ENCODE peak calls at places on chromosomes 13 and 19, in nine cellular contexts. One of them, this sample, is unnamed.

GRCh38 chr13:21371011-21371410 is 88.1 kb downstream of the ZDHHC20 start:
- DNase-seq in SK-N-SH: no peak
- DNase-seq in endothelial cell: no peak
- DNase-seq in heart left ventricle: no peak
- DNase-seq in foreskin fibroblast: peak
- DNase-seq in omental fat pad: no peak
- DNase-seq in colonic mucosa: no peak
- DNase-seq in Caco-2: no peak
- DNase-seq in fibroblast of the aortic adventitia: no peak
- DNase-seq in this sample: peak

GRCh38 chr13:110462091-110462490 is 99.4 kb downstream of the RAB20 start:
- DNase-seq in SK-N-SH: no peak
- DNase-seq in endothelial cell: no peak
- DNase-seq in heart left ventricle: no peak
- DNase-seq in foreskin fibroblast: no peak
- DNase-seq in omental fat pad: no peak
- DNase-seq in colonic mucosa: no peak
- DNase-seq in Caco-2: no peak
- DNase-seq in fibroblast of the aortic adventitia: no peak
- DNase-seq in this sample: no peak

GRCh38 chr19:33505168-33505567 is 16.4 kb downstream of the PEPD start:
- DNase-seq in SK-N-SH: no peak
- DNase-seq in endothelial cell: no peak
- DNase-seq in heart left ventricle: no peak
- DNase-seq in foreskin fibroblast: peak
- DNase-seq in omental fat pad: no peak
- DNase-seq in colonic mucosa: no peak
- DNase-seq in Caco-2: no peak
- DNase-seq in fibroblast of the aortic adventitia: no peak
- DNase-seq in this sample: no peak

GRCh38 chr13:47066261-47066660 is 169.4 kb upstream of the HTR2A start:
- DNase-seq in SK-N-SH: no peak
- DNase-seq in endothelial cell: no peak
- DNase-seq in heart left ventricle: no peak
- DNase-seq in foreskin fibroblast: no peak
- DNase-seq in omental fat pad: no peak
- DNase-seq in colonic mucosa: no peak
- DNase-seq in Caco-2: no peak
- DNase-seq in fibroblast of the aortic adventitia: peak
- DNase-seq in this sample: peak

GRCh38 chr19:13554506-13555235 is 48.4 kb upstream of the CACNA1A start:
- DNase-seq in SK-N-SH: no peak
- DNase-seq in endothelial cell: no peak
- DNase-seq in heart left ventricle: no peak
- DNase-seq in foreskin fibroblast: no peak
- DNase-seq in omental fat pad: no peak
- DNase-seq in colonic mucosa: no peak
- DNase-seq in Caco-2: no peak
- DNase-seq in fibroblast of the aortic adventitia: no peak
- DNase-seq in this sample: no peak

GRCh38 chr19:57096640-57097361 is 23.0 kb upstream of the USP29 start:
- DNase-seq in SK-N-SH: no peak
- DNase-seq in endothelial cell: no peak
- DNase-seq in heart left ventricle: no peak
- DNase-seq in foreskin fibroblast: no peak
- DNase-seq in omental fat pad: no peak
- DNase-seq in colonic mucosa: no peak
- DNase-seq in Caco-2: no peak
- DNase-seq in fibroblast of the aortic adventitia: no peak
- DNase-seq in this sample: peak

GRCh38 chr19:43715776-43716175 is at the start of gene IRGC:
- DNase-seq in SK-N-SH: no peak
- DNase-seq in endothelial cell: no peak
- DNase-seq in heart left ventricle: no peak
- DNase-seq in foreskin fibroblast: no peak
- DNase-seq in omental fat pad: no peak
- DNase-seq in colonic mucosa: no peak
- DNase-seq in Caco-2: no peak
- DNase-seq in fibroblast of the aortic adventitia: no peak
- DNase-seq in this sample: no peak

GRCh38 chr13:98570929-98571372 is 6.0 kb downstream of the STK24 start:
- DNase-seq in SK-N-SH: no peak
- DNase-seq in endothelial cell: no peak
- DNase-seq in heart left ventricle: no peak
- DNase-seq in foreskin fibroblast: no peak
- DNase-seq in omental fat pad: no peak
- DNase-seq in colonic mucosa: peak
- DNase-seq in Caco-2: no peak
- DNase-seq in fibroblast of the aortic adventitia: no peak
- DNase-seq in this sample: no peak

GRCh38 chr19:51687791-51688664 is 5.1 kb upstream of the SPACA6 start:
- DNase-seq in SK-N-SH: peak
- DNase-seq in endothelial cell: peak
- DNase-seq in heart left ventricle: peak
- DNase-seq in foreskin fibroblast: peak
- DNase-seq in omental fat pad: no peak
- DNase-seq in colonic mucosa: peak
- DNase-seq in Caco-2: peak
- DNase-seq in fibroblast of the aortic adventitia: peak
- DNase-seq in this sample: peak

GRCh38 chr19:30784850-30785459 is 412.8 kb downstream of the ZNF536 start:
- DNase-seq in SK-N-SH: no peak
- DNase-seq in endothelial cell: peak
- DNase-seq in heart left ventricle: peak
- DNase-seq in foreskin fibroblast: peak
- DNase-seq in omental fat pad: no peak
- DNase-seq in colonic mucosa: peak
- DNase-seq in Caco-2: peak
- DNase-seq in fibroblast of the aortic adventitia: peak
- DNase-seq in this sample: peak

GRCh38 chr19:29741226-29741625 is 26.2 kb upstream of the C19orf12 start:
- DNase-seq in SK-N-SH: no peak
- DNase-seq in endothelial cell: no peak
- DNase-seq in heart left ventricle: no peak
- DNase-seq in foreskin fibroblast: no peak
- DNase-seq in omental fat pad: no peak
- DNase-seq in colonic mucosa: no peak
- DNase-seq in Caco-2: no peak
- DNase-seq in fibroblast of the aortic adventitia: no peak
- DNase-seq in this sample: no peak

GRCh38 chr19:44800461-44800860 is 8.4 kb upstream of the BCAM start:
- DNase-seq in SK-N-SH: peak
- DNase-seq in endothelial cell: peak
- DNase-seq in heart left ventricle: peak
- DNase-seq in foreskin fibroblast: peak
- DNase-seq in omental fat pad: peak
- DNase-seq in colonic mucosa: peak
- DNase-seq in Caco-2: peak
- DNase-seq in fibroblast of the aortic adventitia: peak
- DNase-seq in this sample: peak
- TF ChIP-seq CTCF in SK-N-SH: peak
- TF ChIP-seq CTCF in endothelial cell: peak
- TF ChIP-seq CTCF in heart left ventricle: peak
- TF ChIP-seq CTCF in foreskin fibroblast: peak
- TF ChIP-seq CTCF in omental fat pad: peak
- TF ChIP-seq CTCF in colonic mucosa: peak
- TF ChIP-seq CTCF in Caco-2: peak
- TF ChIP-seq CTCF in fibroblast of the aortic adventitia: peak
- TF ChIP-seq CTCF in this sample: peak

GRCh38 chr13:102197193-102197592 is 204.7 kb downstream of the FGF14 start:
- DNase-seq in SK-N-SH: no peak
- DNase-seq in endothelial cell: peak
- DNase-seq in heart left ventricle: no peak
- DNase-seq in foreskin fibroblast: peak
- DNase-seq in omental fat pad: no peak
- DNase-seq in colonic mucosa: no peak
- DNase-seq in Caco-2: peak
- DNase-seq in fibroblast of the aortic adventitia: peak
- DNase-seq in this sample: no peak
- TF ChIP-seq CTCF in SK-N-SH: peak
- TF ChIP-seq CTCF in endothelial cell: no peak
- TF ChIP-seq CTCF in heart left ventricle: peak
- TF ChIP-seq CTCF in foreskin fibroblast: peak
- TF ChIP-seq CTCF in omental fat pad: no peak
- TF ChIP-seq CTCF in colonic mucosa: no peak
- TF ChIP-seq CTCF in Caco-2: peak
- TF ChIP-seq CTCF in fibroblast of the aortic adventitia: peak
- TF ChIP-seq CTCF in this sample: no peak

DNA sequence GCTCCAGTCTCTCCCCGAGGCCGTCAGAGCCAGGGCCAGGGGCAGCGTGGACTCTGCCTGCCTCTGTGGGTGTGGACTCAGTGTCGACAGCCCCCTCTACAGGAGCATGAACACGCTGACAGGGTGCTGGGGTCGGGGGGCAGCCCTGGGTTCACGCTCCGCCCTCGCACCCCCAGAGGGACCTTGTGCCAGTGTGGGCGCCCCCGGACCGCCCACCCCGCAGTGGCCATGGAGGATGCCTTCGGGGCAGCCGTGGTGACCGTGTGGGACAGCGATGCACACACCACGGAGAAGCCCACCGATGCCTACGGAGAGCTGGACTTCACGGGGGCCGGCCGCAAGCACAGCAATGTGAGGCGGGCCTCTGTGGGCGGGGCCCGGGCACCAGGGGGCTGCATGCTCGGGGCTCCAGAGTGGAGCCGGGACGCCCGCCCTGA is 8.3 kb downstream of the TRPM4 start:
- DNase-seq in SK-N-SH: peak
- DNase-seq in endothelial cell: no peak
- DNase-seq in heart left ventricle: no peak
- DNase-seq in foreskin fibroblast: no peak
- DNase-seq in omental fat pad: no peak
- DNase-seq in colonic mucosa: no peak
- DNase-seq in Caco-2: no peak
- DNase-seq in fibroblast of the aortic adventitia: no peak
- DNase-seq in this sample: no peak
- TF ChIP-seq CTCF in SK-N-SH: no peak
- TF ChIP-seq CTCF in endothelial cell: no peak
- TF ChIP-seq CTCF in heart left ventricle: no peak
- TF ChIP-seq CTCF in foreskin fibroblast: no peak
- TF ChIP-seq CTCF in omental fat pad: no peak
- TF ChIP-seq CTCF in colonic mucosa: no peak
- TF ChIP-seq CTCF in Caco-2: no peak
- TF ChIP-seq CTCF in fibroblast of the aortic adventitia: no peak
- TF ChIP-seq CTCF in this sample: no peak

GRCh38 chr13:52845334-52845761 is 3.1 kb downstream of the PCDH8 start:
- DNase-seq in SK-N-SH: peak
- DNase-seq in endothelial cell: peak
- DNase-seq in heart left ventricle: no peak
- DNase-seq in foreskin fibroblast: no peak
- DNase-seq in omental fat pad: no peak
- DNase-seq in colonic mucosa: no peak
- DNase-seq in Caco-2: no peak
- DNase-seq in fibroblast of the aortic adventitia: no peak
- DNase-seq in this sample: no peak

GRCh38 chr13:52847682-52848432 is 583 bp downstream of the PCDH8 start:
- DNase-seq in SK-N-SH: peak
- DNase-seq in endothelial cell: peak
- DNase-seq in heart left ventricle: no peak
- DNase-seq in foreskin fibroblast: no peak
- DNase-seq in omental fat pad: no peak
- DNase-seq in colonic mucosa: no peak
- DNase-seq in Caco-2: no peak
- DNase-seq in fibroblast of the aortic adventitia: no peak
- DNase-seq in this sample: no peak

GRCh38 chr13:52846567-52847321 is 1.7 kb downstream of the PCDH8 start:
- DNase-seq in SK-N-SH: peak
- DNase-seq in endothelial cell: peak
- DNase-seq in heart left ventricle: peak
- DNase-seq in foreskin fibroblast: peak
- DNase-seq in omental fat pad: no peak
- DNase-seq in colonic mucosa: peak
- DNase-seq in Caco-2: no peak
- DNase-seq in fibroblast of the aortic adventitia: peak
- DNase-seq in this sample: peak

GRCh38 chr13:52847322-52847681 is 1.1 kb downstream of the PCDH8 start:
- DNase-seq in SK-N-SH: peak
- DNase-seq in endothelial cell: peak
- DNase-seq in heart left ventricle: no peak
- DNase-seq in foreskin fibroblast: no peak
- DNase-seq in omental fat pad: no peak
- DNase-seq in colonic mucosa: no peak
- DNase-seq in Caco-2: no peak
- DNase-seq in fibroblast of the aortic adventitia: no peak
- DNase-seq in this sample: no peak

DNA sequence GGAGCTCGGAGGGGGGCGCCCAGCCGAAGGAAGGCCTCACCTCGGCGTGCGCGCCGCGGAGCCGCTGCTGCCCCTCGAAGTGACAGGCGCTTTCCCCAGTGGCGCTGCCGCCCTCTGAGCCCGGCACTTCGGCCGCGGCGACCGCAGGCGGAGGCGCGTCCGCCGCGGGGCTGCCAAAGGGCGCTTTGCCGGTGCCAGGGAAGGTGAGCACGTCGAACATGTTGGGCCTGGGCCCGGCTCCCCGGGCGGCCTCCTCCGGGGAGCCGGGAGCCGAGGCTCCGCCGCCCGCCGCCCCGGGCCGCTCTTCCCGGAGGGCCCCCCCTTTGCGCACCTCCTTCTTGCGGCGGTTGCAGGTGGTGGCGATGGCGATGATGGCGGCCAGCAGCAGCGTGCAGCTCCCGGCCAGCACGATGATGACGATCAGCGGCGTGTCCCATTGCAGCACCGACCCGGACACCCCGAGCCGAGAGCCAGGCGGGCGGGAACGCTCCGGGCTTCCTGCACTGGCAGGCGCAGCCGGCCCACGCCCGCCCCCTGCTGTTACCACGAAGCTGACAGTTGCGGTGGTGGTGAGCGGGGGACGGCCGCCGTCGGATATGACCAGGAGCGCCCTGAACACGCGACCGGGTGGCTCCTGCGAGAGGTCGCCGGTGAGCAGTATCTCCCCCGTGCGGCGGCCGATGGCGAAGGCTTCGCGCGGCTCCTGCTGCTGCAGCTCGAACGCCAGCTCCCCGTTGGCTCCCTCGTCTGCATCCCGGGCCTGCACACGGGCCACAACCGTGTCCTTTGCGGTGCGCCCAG is 2.5 kb downstream of the PCDH8 start:
- DNase-seq in SK-N-SH: peak
- DNase-seq in endothelial cell: peak
- DNase-seq in heart left ventricle: no peak
- DNase-seq in foreskin fibroblast: peak
- DNase-seq in omental fat pad: no peak
- DNase-seq in colonic mucosa: peak
- DNase-seq in Caco-2: no peak
- DNase-seq in fibroblast of the aortic adventitia: no peak
- DNase-seq in this sample: peak
- TF ChIP-seq CTCF in SK-N-SH: peak
- TF ChIP-seq CTCF in endothelial cell: peak
- TF ChIP-seq CTCF in heart left ventricle: no peak
- TF ChIP-seq CTCF in foreskin fibroblast: no peak
- TF ChIP-seq CTCF in omental fat pad: no peak
- TF ChIP-seq CTCF in colonic mucosa: no peak
- TF ChIP-seq CTCF in Caco-2: no peak
- TF ChIP-seq CTCF in fibroblast of the aortic adventitia: no peak
- TF ChIP-seq CTCF in this sample: no peak

DNA sequence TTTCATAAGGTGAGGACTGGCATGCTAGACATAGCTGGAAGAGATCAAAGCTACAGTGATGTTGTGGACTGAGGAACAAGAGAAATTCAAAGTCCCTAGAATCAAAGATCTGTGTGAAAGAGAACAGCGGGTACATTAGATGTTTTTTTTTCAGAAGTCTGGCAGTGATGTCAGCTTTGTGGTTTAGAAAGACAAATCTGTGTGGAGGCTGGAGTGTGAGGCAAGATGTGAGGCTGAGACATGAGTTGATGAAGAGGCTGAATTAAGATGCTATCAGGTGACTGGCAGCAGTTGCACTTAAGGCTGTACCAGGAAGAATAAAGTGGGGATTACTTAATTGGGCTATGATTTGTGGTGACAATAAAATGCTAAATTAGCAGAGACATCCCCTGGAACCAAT is 46.5 kb downstream of the DNAJC3 start:
- DNase-seq in SK-N-SH: no peak
- DNase-seq in endothelial cell: no peak
- DNase-seq in heart left ventricle: no peak
- DNase-seq in foreskin fibroblast: no peak
- DNase-seq in omental fat pad: no peak
- DNase-seq in colonic mucosa: no peak
- DNase-seq in Caco-2: no peak
- DNase-seq in fibroblast of the aortic adventitia: no peak
- DNase-seq in this sample: no peak
- TF ChIP-seq CTCF in SK-N-SH: no peak
- TF ChIP-seq CTCF in endothelial cell: no peak
- TF ChIP-seq CTCF in heart left ventricle: no peak
- TF ChIP-seq CTCF in foreskin fibroblast: no peak
- TF ChIP-seq CTCF in omental fat pad: no peak
- TF ChIP-seq CTCF in colonic mucosa: no peak
- TF ChIP-seq CTCF in Caco-2: no peak
- TF ChIP-seq CTCF in fibroblast of the aortic adventitia: no peak
- TF ChIP-seq CTCF in this sample: no peak